ENCODE peak calls at places on chromosomes 12 and 14, in four cellular contexts. One of them, this sample, is unnamed.

GRCh38 chr12:12007001-12007712 is 63.6 kb upstream of the BCL2L14 start:
- DNase-seq in effector memory CD8-positive, alpha-beta T cell: no peak
- DNase-seq in NCI-H774: no peak
- DNase-seq in HEK293T: no peak
- DNase-seq in this sample: no peak

GRCh38 chr14:70894868-70895267 is 12.4 kb upstream of the PCNX1 start:
- DNase-seq in effector memory CD8-positive, alpha-beta T cell: no peak
- DNase-seq in NCI-H774: no peak
- DNase-seq in HEK293T: no peak
- DNase-seq in this sample: no peak

GRCh38 chr12:62131153-62131552 is 129.1 kb upstream of the USP15 start:
- DNase-seq in effector memory CD8-positive, alpha-beta T cell: no peak
- DNase-seq in HEK293T: no peak
- DNase-seq in NCI-H774: no peak
- DNase-seq in this sample: no peak

GRCh38 chr12:47736877-47737676 is 11.8 kb upstream of the ENDOU start:
- DNase-seq in HEK293T: no peak
- DNase-seq in NCI-H774: no peak
- DNase-seq in effector memory CD8-positive, alpha-beta T cell: no peak
- DNase-seq in this sample: peak; percentile 90

GRCh38 chr12:126685636-126686035 is 1581.3 kb upstream of the TMEM132C start:
- DNase-seq in NCI-H774: no peak
- DNase-seq in effector memory CD8-positive, alpha-beta T cell: no peak
- DNase-seq in HEK293T: no peak
- DNase-seq in this sample: no peak

GRCh38 chr14:104093366-104094055 is 8.0 kb downstream of the ASPG start:
- DNase-seq in HEK293T: peak; percentile 25
- DNase-seq in effector memory CD8-positive, alpha-beta T cell: no peak
- DNase-seq in NCI-H774: no peak
- DNase-seq in this sample: no peak

GRCh38 chr12:67833602-67834001 is 155.6 kb upstream of the IFNG-AS1 start:
- DNase-seq in NCI-H774: no peak
- DNase-seq in HEK293T: no peak
- DNase-seq in effector memory CD8-positive, alpha-beta T cell: no peak
- DNase-seq in this sample: no peak

GRCh38 chr12:52082026-52082667 is 2.6 kb downstream of the SMIM41 start:
- DNase-seq in HEK293T: no peak
- DNase-seq in effector memory CD8-positive, alpha-beta T cell: no peak
- DNase-seq in NCI-H774: no peak
- DNase-seq in this sample: peak; percentile 79

GRCh38 chr12:71166280-71166679 is 8.5 kb upstream of the TSPAN8 start:
- DNase-seq in NCI-H774: no peak
- DNase-seq in effector memory CD8-positive, alpha-beta T cell: no peak
- DNase-seq in HEK293T: no peak
- DNase-seq in this sample: no peak

GRCh38 chr12:122834921-122835692 is at the start of gene HIP1R:
- DNase-seq in effector memory CD8-positive, alpha-beta T cell: peak; percentile 43
- DNase-seq in NCI-H774: peak; percentile 46
- DNase-seq in HEK293T: peak; percentile 76
- DNase-seq in this sample: no peak

GRCh38 chr12:179131-179884 is 34.6 kb downstream of the SLC6A12 start:
- DNase-seq in HEK293T: no peak
- DNase-seq in effector memory CD8-positive, alpha-beta T cell: no peak
- DNase-seq in NCI-H774: no peak
- DNase-seq in this sample: no peak

GRCh38 chr12:105384220-105384619 is 53.7 kb downstream of the C12orf75 start:
- DNase-seq in effector memory CD8-positive, alpha-beta T cell: no peak
- DNase-seq in NCI-H774: no peak
- DNase-seq in HEK293T: no peak
- DNase-seq in this sample: no peak

GRCh38 chr12:93060666-93061413 is 131.7 kb upstream of the EEA1 start:
- DNase-seq in HEK293T: no peak
- DNase-seq in effector memory CD8-positive, alpha-beta T cell: no peak
- DNase-seq in NCI-H774: no peak
- DNase-seq in this sample: no peak

GRCh38 chr12:46124132-46124847 is 133.9 kb upstream of the SCAF11 start:
- DNase-seq in NCI-H774: no peak
- DNase-seq in HEK293T: no peak
- DNase-seq in effector memory CD8-positive, alpha-beta T cell: no peak
- DNase-seq in this sample: no peak

GRCh38 chr12:102957339-102958050 is at the start of gene ASCL1:
- DNase-seq in HEK293T: no peak
- DNase-seq in effector memory CD8-positive, alpha-beta T cell: no peak
- DNase-seq in NCI-H774: peak; percentile 100
- DNase-seq in this sample: no peak

GRCh38 chr12:47033797-47034555 is 45.4 kb upstream of the PCED1B start:
- DNase-seq in effector memory CD8-positive, alpha-beta T cell: no peak
- DNase-seq in HEK293T: no peak
- DNase-seq in NCI-H774: no peak
- DNase-seq in this sample: no peak

GRCh38 chr14:37140176-37140575 is 32.2 kb downstream of the SLC25A21 start:
- DNase-seq in effector memory CD8-positive, alpha-beta T cell: no peak
- DNase-seq in NCI-H774: no peak
- DNase-seq in HEK293T: no peak
- DNase-seq in this sample: no peak

GRCh38 chr12:120761581-120761980 is 36.0 kb downstream of the ACADS start:
- DNase-seq in effector memory CD8-positive, alpha-beta T cell: no peak
- DNase-seq in HEK293T: peak; percentile 44
- DNase-seq in NCI-H774: no peak
- DNase-seq in this sample: no peak

GRCh38 chr12:56724660-56724988 is 475 bp downstream of the NACA start:
- DNase-seq in effector memory CD8-positive, alpha-beta T cell: no peak
- DNase-seq in HEK293T: no peak
- DNase-seq in NCI-H774: no peak
- DNase-seq in this sample: no peak

GRCh38 chr14:21987937-21988336 is 314.3 kb upstream of the OR4E1 start:
- DNase-seq in HEK293T: peak; percentile 53
- DNase-seq in NCI-H774: no peak
- DNase-seq in effector memory CD8-positive, alpha-beta T cell: no peak
- DNase-seq in this sample: no peak

This sample was measured in right atrium auricular region.